ENCODE peak calls at places on chromosomes 1 and 21, in ten cellular contexts. One of them, this sample, is unnamed.

GRCh38 chr1:15758537-15758936 is at the start of gene FBLIM1:
- DNase-seq in WTC11: peak; percentile 80
- DNase-seq in cardiac muscle cell: peak; percentile 51
- DNase-seq in AG04450: no peak
- DNase-seq in pancreas: no peak
- DNase-seq in neural progenitor cell: peak; percentile 72
- DNase-seq in left ventricle myocardium inferior: no peak
- DNase-seq in activated B cell treated with CpG ODN at 0.5 μM for 24 hours: no peak
- DNase-seq in body of pancreas: no peak
- DNase-seq in progenitor cell of endocrine pancreas: peak; percentile 60
- DNase-seq in this sample: no peak

GRCh38 chr1:227939791-227940771 is 7.7 kb downstream of the WNT9A start:
- DNase-seq in WTC11: no peak
- DNase-seq in cardiac muscle cell: no peak
- DNase-seq in AG04450: no peak
- DNase-seq in pancreas: peak; percentile 11
- DNase-seq in neural progenitor cell: no peak
- DNase-seq in left ventricle myocardium inferior: no peak
- DNase-seq in activated B cell treated with CpG ODN at 0.5 μM for 24 hours: peak; percentile 9
- DNase-seq in body of pancreas: no peak
- DNase-seq in progenitor cell of endocrine pancreas: no peak
- DNase-seq in this sample: no peak

GRCh38 chr1:248670003-248670402 is 14.7 kb upstream of the OR2T27 start:
- DNase-seq in WTC11: no peak
- DNase-seq in cardiac muscle cell: no peak
- DNase-seq in AG04450: no peak
- DNase-seq in pancreas: no peak
- DNase-seq in neural progenitor cell: no peak
- DNase-seq in left ventricle myocardium inferior: no peak
- DNase-seq in activated B cell treated with CpG ODN at 0.5 μM for 24 hours: no peak
- DNase-seq in body of pancreas: no peak
- DNase-seq in progenitor cell of endocrine pancreas: no peak
- DNase-seq in this sample: no peak

GRCh38 chr21:32257952-32258785 is 20.7 kb downstream of the MIS18A start:
- DNase-seq in WTC11: peak; percentile 73
- DNase-seq in cardiac muscle cell: peak; percentile 91
- DNase-seq in AG04450: peak; percentile 54
- DNase-seq in pancreas: peak; percentile 61
- DNase-seq in neural progenitor cell: peak; percentile 88
- DNase-seq in left ventricle myocardium inferior: peak; percentile 58
- DNase-seq in activated B cell treated with CpG ODN at 0.5 μM for 24 hours: no peak
- DNase-seq in body of pancreas: peak; percentile 87
- DNase-seq in progenitor cell of endocrine pancreas: peak; percentile 59
- DNase-seq in this sample: peak; percentile 71

GRCh38 chr1:154178856-154179811 is 12.8 kb downstream of the TPM3 start:
- DNase-seq in WTC11: no peak
- DNase-seq in cardiac muscle cell: peak; percentile 54
- DNase-seq in AG04450: no peak
- DNase-seq in pancreas: peak; percentile 54
- DNase-seq in neural progenitor cell: peak; percentile 13
- DNase-seq in left ventricle myocardium inferior: no peak
- DNase-seq in activated B cell treated with CpG ODN at 0.5 μM for 24 hours: no peak
- DNase-seq in body of pancreas: peak; percentile 53
- DNase-seq in progenitor cell of endocrine pancreas: no peak
- DNase-seq in this sample: no peak

GRCh38 chr1:235527196-235527814 is 23.1 kb upstream of the B3GALNT2 start:
- DNase-seq in WTC11: no peak
- DNase-seq in cardiac muscle cell: peak; percentile 15
- DNase-seq in AG04450: no peak
- DNase-seq in pancreas: no peak
- DNase-seq in neural progenitor cell: no peak
- DNase-seq in left ventricle myocardium inferior: no peak
- DNase-seq in activated B cell treated with CpG ODN at 0.5 μM for 24 hours: no peak
- DNase-seq in body of pancreas: peak; percentile 47
- DNase-seq in progenitor cell of endocrine pancreas: no peak
- DNase-seq in this sample: no peak

GRCh38 chr21:46126321-46127238 is 28.7 kb downstream of the COL6A2 start:
- DNase-seq in WTC11: peak; percentile 8
- DNase-seq in cardiac muscle cell: no peak
- DNase-seq in AG04450: no peak
- DNase-seq in pancreas: peak; percentile 10
- DNase-seq in neural progenitor cell: no peak
- DNase-seq in left ventricle myocardium inferior: no peak
- DNase-seq in activated B cell treated with CpG ODN at 0.5 μM for 24 hours: no peak
- DNase-seq in body of pancreas: no peak
- DNase-seq in progenitor cell of endocrine pancreas: no peak
- DNase-seq in this sample: no peak

GRCh38 chr1:11458811-11459275 is 20.1 kb upstream of the DISP3 start:
- DNase-seq in WTC11: no peak
- DNase-seq in cardiac muscle cell: peak; percentile 7
- DNase-seq in AG04450: no peak
- DNase-seq in pancreas: no peak
- DNase-seq in neural progenitor cell: peak; percentile 16
- DNase-seq in left ventricle myocardium inferior: peak; percentile 51
- DNase-seq in activated B cell treated with CpG ODN at 0.5 μM for 24 hours: no peak
- DNase-seq in body of pancreas: peak; percentile 16
- DNase-seq in progenitor cell of endocrine pancreas: no peak
- DNase-seq in this sample: no peak

DNA sequence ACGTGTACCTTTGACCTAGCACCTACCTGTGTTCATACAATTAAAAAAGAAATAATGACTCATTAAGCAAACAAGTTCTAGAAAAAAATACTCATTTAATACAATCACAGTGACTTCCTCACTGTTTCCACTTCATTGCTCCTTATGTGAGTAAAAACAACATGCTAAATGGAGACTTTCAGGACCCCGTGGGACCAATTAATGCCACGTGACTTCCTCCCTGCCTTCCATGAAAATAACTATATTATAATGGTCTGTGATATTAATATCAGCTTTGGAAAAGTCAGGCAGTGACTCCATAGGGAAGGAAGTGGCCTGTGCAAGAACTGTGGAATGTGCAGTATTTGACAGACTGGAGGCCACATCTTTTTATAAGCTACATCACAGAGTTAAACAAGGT is 337.8 kb downstream of the HLX start:
- DNase-seq in WTC11: no peak
- DNase-seq in cardiac muscle cell: no peak
- DNase-seq in AG04450: no peak
- DNase-seq in pancreas: no peak
- DNase-seq in neural progenitor cell: no peak
- DNase-seq in left ventricle myocardium inferior: peak; percentile 32
- DNase-seq in activated B cell treated with CpG ODN at 0.5 μM for 24 hours: no peak
- DNase-seq in body of pancreas: no peak
- DNase-seq in progenitor cell of endocrine pancreas: no peak
- DNase-seq in this sample: no peak
- TF ChIP-seq CTCF in WTC11: no peak
- TF ChIP-seq CTCF in cardiac muscle cell: no peak
- TF ChIP-seq CTCF in AG04450: no peak
- TF ChIP-seq CTCF in pancreas: no peak
- TF ChIP-seq CTCF in neural progenitor cell: no peak
- TF ChIP-seq CTCF in left ventricle myocardium inferior: no peak
- TF ChIP-seq CTCF in activated B cell treated with CpG ODN at 0.5 μM for 24 hours: no peak
- TF ChIP-seq CTCF in body of pancreas: no peak
- TF ChIP-seq CTCF in progenitor cell of endocrine pancreas: no peak
- TF ChIP-seq CTCF in this sample: no peak

DNA sequence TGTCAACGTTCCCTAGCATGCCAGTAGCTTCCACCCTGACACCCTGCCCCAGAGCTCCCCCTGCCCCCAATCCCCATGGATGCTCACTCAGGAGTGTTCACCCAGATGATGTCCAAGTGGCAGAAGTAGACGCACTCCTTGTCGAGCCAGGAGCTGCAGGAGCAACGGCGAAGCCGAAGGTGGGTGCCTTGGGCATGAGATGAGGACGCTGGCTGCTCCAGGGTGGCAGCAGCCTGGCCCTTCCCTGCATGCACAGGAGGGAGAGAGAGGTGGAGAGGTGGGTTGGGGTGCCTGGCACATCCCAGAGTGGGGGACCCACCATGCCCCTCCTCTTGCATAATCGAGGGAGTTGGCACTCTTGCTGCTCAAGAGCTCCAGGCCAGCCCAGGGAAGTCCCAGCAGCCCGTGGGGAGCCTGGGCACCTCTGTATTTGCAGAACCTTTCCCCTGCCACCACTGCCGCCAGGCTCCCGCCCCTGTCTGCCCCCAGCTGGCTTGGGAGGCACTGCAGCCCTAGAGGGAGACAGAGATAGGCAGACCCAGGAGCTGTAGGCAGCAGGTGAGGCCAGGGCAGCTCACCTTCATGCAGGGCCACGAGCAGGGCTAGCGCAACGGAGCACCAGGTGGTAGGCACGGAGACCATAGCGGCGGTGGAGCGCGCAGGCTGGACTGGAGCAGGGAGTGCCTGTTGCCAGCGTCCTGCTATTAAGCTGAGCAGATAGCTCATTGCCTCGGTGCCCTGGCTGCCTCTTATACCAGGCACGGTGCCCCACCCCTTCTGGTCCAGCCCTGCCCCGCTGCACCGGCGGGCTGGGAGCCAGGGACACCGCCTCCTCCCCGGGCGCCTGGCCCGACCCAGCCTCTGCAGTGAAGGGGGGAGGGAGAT is at the start of gene EDN2:
- DNase-seq in WTC11: peak; percentile 55
- DNase-seq in cardiac muscle cell: no peak
- DNase-seq in AG04450: no peak
- DNase-seq in pancreas: peak; percentile 87
- DNase-seq in neural progenitor cell: peak; percentile 51
- DNase-seq in left ventricle myocardium inferior: peak; percentile 77
- DNase-seq in activated B cell treated with CpG ODN at 0.5 μM for 24 hours: no peak
- DNase-seq in body of pancreas: peak; percentile 85
- DNase-seq in progenitor cell of endocrine pancreas: no peak
- DNase-seq in this sample: peak; percentile 73
- TF ChIP-seq CTCF in WTC11: no peak
- TF ChIP-seq CTCF in cardiac muscle cell: peak; percentile 25
- TF ChIP-seq CTCF in AG04450: peak; percentile 28
- TF ChIP-seq CTCF in pancreas: peak; percentile 24
- TF ChIP-seq CTCF in neural progenitor cell: peak; percentile 29
- TF ChIP-seq CTCF in left ventricle myocardium inferior: peak; percentile 46
- TF ChIP-seq CTCF in activated B cell treated with CpG ODN at 0.5 μM for 24 hours: no peak
- TF ChIP-seq CTCF in body of pancreas: peak; percentile 30
- TF ChIP-seq CTCF in progenitor cell of endocrine pancreas: peak; percentile 44
- TF ChIP-seq CTCF in this sample: no peak

GRCh38 chr1:21312407-21312992 is 22.2 kb upstream of the ECE1 start:
- DNase-seq in WTC11: no peak
- DNase-seq in cardiac muscle cell: no peak
- DNase-seq in AG04450: no peak
- DNase-seq in pancreas: no peak
- DNase-seq in neural progenitor cell: no peak
- DNase-seq in left ventricle myocardium inferior: no peak
- DNase-seq in activated B cell treated with CpG ODN at 0.5 μM for 24 hours: no peak
- DNase-seq in body of pancreas: no peak
- DNase-seq in progenitor cell of endocrine pancreas: no peak
- DNase-seq in this sample: no peak

GRCh38 chr1:21314797-21315396 is 24.6 kb upstream of the ECE1 start:
- DNase-seq in WTC11: no peak
- DNase-seq in cardiac muscle cell: no peak
- DNase-seq in AG04450: no peak
- DNase-seq in pancreas: no peak
- DNase-seq in neural progenitor cell: no peak
- DNase-seq in left ventricle myocardium inferior: no peak
- DNase-seq in activated B cell treated with CpG ODN at 0.5 μM for 24 hours: no peak
- DNase-seq in body of pancreas: no peak
- DNase-seq in progenitor cell of endocrine pancreas: no peak
- DNase-seq in this sample: no peak

GRCh38 chr1:21311016-21311415 is 20.8 kb upstream of the ECE1 start:
- DNase-seq in WTC11: no peak
- DNase-seq in cardiac muscle cell: no peak
- DNase-seq in AG04450: no peak
- DNase-seq in pancreas: no peak
- DNase-seq in neural progenitor cell: no peak
- DNase-seq in left ventricle myocardium inferior: no peak
- DNase-seq in activated B cell treated with CpG ODN at 0.5 μM for 24 hours: no peak
- DNase-seq in body of pancreas: no peak
- DNase-seq in progenitor cell of endocrine pancreas: no peak
- DNase-seq in this sample: no peak

GRCh38 chr1:21313886-21314796 is 23.9 kb upstream of the ECE1 start:
- DNase-seq in WTC11: no peak
- DNase-seq in cardiac muscle cell: no peak
- DNase-seq in AG04450: no peak
- DNase-seq in pancreas: no peak
- DNase-seq in neural progenitor cell: peak; percentile 49
- DNase-seq in left ventricle myocardium inferior: peak; percentile 49
- DNase-seq in activated B cell treated with CpG ODN at 0.5 μM for 24 hours: no peak
- DNase-seq in body of pancreas: no peak
- DNase-seq in progenitor cell of endocrine pancreas: no peak
- DNase-seq in this sample: no peak

DNA sequence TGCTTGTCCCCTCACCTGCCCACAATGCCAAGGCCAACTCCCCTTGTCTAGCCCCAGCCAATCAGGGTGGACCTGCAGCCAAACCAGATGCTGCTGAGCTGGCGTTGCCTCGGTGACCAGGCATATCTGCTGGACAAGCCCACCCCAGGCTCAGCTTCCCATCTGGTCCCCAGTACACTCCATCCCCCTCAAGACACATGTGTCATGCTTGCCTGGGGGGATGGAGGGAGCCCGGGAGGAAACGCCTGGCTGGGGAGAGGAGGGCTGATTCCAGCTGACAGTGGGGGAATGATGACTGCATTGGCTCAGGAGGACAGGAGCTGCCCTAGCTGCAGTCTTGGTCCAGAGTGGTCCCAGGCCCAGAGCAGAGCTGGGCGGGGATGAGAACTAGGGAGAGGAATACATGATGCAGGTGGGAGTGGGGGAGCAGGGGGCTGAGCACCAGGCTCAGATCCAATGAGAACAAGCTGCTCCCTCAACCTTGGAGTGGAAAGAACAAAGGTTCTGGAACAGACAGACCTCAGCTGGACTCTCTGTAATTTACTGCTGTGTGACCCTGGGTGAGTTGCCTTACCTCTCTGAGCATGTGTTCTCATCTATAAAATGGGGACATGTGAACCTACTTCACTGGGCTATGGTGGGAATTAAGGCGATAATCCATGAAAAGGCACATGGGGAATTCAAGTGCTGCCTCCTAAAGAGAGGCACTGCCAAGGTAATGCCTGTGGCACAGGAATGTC is 23.1 kb upstream of the ECE1 start:
- DNase-seq in WTC11: no peak
- DNase-seq in cardiac muscle cell: no peak
- DNase-seq in AG04450: no peak
- DNase-seq in pancreas: no peak
- DNase-seq in neural progenitor cell: no peak
- DNase-seq in left ventricle myocardium inferior: no peak
- DNase-seq in activated B cell treated with CpG ODN at 0.5 μM for 24 hours: no peak
- DNase-seq in body of pancreas: no peak
- DNase-seq in progenitor cell of endocrine pancreas: no peak
- DNase-seq in this sample: no peak
- TF ChIP-seq CTCF in WTC11: no peak
- TF ChIP-seq CTCF in cardiac muscle cell: no peak
- TF ChIP-seq CTCF in AG04450: no peak
- TF ChIP-seq CTCF in pancreas: no peak
- TF ChIP-seq CTCF in neural progenitor cell: no peak
- TF ChIP-seq CTCF in left ventricle myocardium inferior: no peak
- TF ChIP-seq CTCF in activated B cell treated with CpG ODN at 0.5 μM for 24 hours: no peak
- TF ChIP-seq CTCF in body of pancreas: no peak
- TF ChIP-seq CTCF in progenitor cell of endocrine pancreas: no peak
- TF ChIP-seq CTCF in this sample: no peak

DNA sequence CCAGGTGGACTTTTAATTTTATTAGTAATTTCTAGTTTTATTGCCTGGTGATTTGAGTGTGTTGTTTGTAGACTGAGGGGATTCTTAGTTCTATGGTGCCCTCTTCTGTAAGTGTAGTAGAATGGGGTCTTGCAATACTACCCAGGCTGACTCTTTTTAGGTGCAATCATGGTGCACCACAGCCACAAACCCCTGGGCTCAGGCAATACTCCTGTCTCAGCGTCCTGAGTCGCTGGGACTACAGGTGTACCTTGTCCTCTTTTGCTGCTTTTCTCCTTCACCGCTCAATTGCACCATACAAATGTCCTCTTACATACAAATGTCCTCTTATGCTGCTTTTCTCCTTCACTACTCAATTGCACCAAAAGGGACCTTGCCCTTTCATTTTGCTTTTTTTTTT is 43.1 kb downstream of the SCP2 start:
- DNase-seq in WTC11: peak; percentile 38
- DNase-seq in cardiac muscle cell: peak; percentile 55
- DNase-seq in AG04450: no peak
- DNase-seq in pancreas: no peak
- DNase-seq in neural progenitor cell: peak; percentile 33
- DNase-seq in left ventricle myocardium inferior: no peak
- DNase-seq in activated B cell treated with CpG ODN at 0.5 μM for 24 hours: no peak
- DNase-seq in body of pancreas: no peak
- DNase-seq in progenitor cell of endocrine pancreas: no peak
- DNase-seq in this sample: no peak
- TF ChIP-seq CTCF in WTC11: no peak
- TF ChIP-seq CTCF in cardiac muscle cell: peak; percentile 34
- TF ChIP-seq CTCF in AG04450: peak; percentile 26
- TF ChIP-seq CTCF in pancreas: no peak
- TF ChIP-seq CTCF in neural progenitor cell: peak; percentile 52
- TF ChIP-seq CTCF in left ventricle myocardium inferior: peak; percentile 39
- TF ChIP-seq CTCF in activated B cell treated with CpG ODN at 0.5 μM for 24 hours: no peak
- TF ChIP-seq CTCF in body of pancreas: no peak
- TF ChIP-seq CTCF in progenitor cell of endocrine pancreas: peak; percentile 30
- TF ChIP-seq CTCF in this sample: no peak